ENCODE peak calls at places on chromosome 5, in ten cellular contexts. One of them, this sample, is unnamed.

GRCh38 chr5:124194282-124194681 is 552.2 kb downstream of the ZNF608 start:
- DNase-seq in A549: no peak
- DNase-seq in tibial artery: no peak
- DNase-seq in HCT116: no peak
- DNase-seq in fibroblast of lung: no peak
- DNase-seq in dorsolateral prefrontal cortex: no peak
- DNase-seq in AG04450: no peak
- DNase-seq in substantia nigra: no peak
- DNase-seq in CD8-positive, alpha-beta memory T cell: no peak
- DNase-seq in SK-N-SH: no peak
- DNase-seq in this sample: no peak

GRCh38 chr5:111668713-111669112 is 88.3 kb downstream of the NREP start:
- DNase-seq in A549: no peak
- DNase-seq in tibial artery: no peak
- DNase-seq in HCT116: no peak
- DNase-seq in fibroblast of lung: no peak
- DNase-seq in dorsolateral prefrontal cortex: no peak
- DNase-seq in AG04450: no peak
- DNase-seq in substantia nigra: no peak
- DNase-seq in CD8-positive, alpha-beta memory T cell: no peak
- DNase-seq in SK-N-SH: peak
- DNase-seq in this sample: no peak

GRCh38 chr5:167565555-167565954 is 725.9 kb upstream of the WWC1 start:
- DNase-seq in A549: peak
- DNase-seq in tibial artery: no peak
- DNase-seq in HCT116: no peak
- DNase-seq in fibroblast of lung: no peak
- DNase-seq in dorsolateral prefrontal cortex: no peak
- DNase-seq in AG04450: no peak
- DNase-seq in substantia nigra: no peak
- DNase-seq in CD8-positive, alpha-beta memory T cell: no peak
- DNase-seq in SK-N-SH: peak
- DNase-seq in this sample: peak

GRCh38 chr5:132265336-132266030 is 8.0 kb downstream of the PDLIM4 start:
- DNase-seq in A549: peak
- DNase-seq in tibial artery: peak
- DNase-seq in HCT116: no peak
- DNase-seq in fibroblast of lung: peak
- DNase-seq in dorsolateral prefrontal cortex: no peak
- DNase-seq in AG04450: peak
- DNase-seq in substantia nigra: no peak
- DNase-seq in CD8-positive, alpha-beta memory T cell: no peak
- DNase-seq in SK-N-SH: peak
- DNase-seq in this sample: peak

GRCh38 chr5:54325610-54326311 is 15.4 kb upstream of the ARL15 start:
- DNase-seq in A549: no peak
- DNase-seq in tibial artery: no peak
- DNase-seq in HCT116: no peak
- DNase-seq in fibroblast of lung: no peak
- DNase-seq in dorsolateral prefrontal cortex: no peak
- DNase-seq in AG04450: no peak
- DNase-seq in substantia nigra: no peak
- DNase-seq in CD8-positive, alpha-beta memory T cell: no peak
- DNase-seq in SK-N-SH: no peak
- DNase-seq in this sample: no peak

GRCh38 chr5:27316283-27316675 is 277.9 kb upstream of the CDH9 start:
- DNase-seq in A549: peak
- DNase-seq in tibial artery: no peak
- DNase-seq in HCT116: no peak
- DNase-seq in fibroblast of lung: peak
- DNase-seq in dorsolateral prefrontal cortex: no peak
- DNase-seq in AG04450: peak
- DNase-seq in substantia nigra: no peak
- DNase-seq in CD8-positive, alpha-beta memory T cell: no peak
- DNase-seq in SK-N-SH: no peak
- DNase-seq in this sample: no peak

GRCh38 chr5:172107606-172108005 is 80.4 kb downstream of the STK10 start:
- DNase-seq in A549: peak
- DNase-seq in tibial artery: no peak
- DNase-seq in HCT116: no peak
- DNase-seq in fibroblast of lung: peak
- DNase-seq in dorsolateral prefrontal cortex: no peak
- DNase-seq in AG04450: peak
- DNase-seq in substantia nigra: no peak
- DNase-seq in CD8-positive, alpha-beta memory T cell: no peak
- DNase-seq in SK-N-SH: no peak
- DNase-seq in this sample: no peak

GRCh38 chr5:148776780-148777179 is 49.6 kb upstream of the ADRB2 start:
- DNase-seq in A549: peak
- DNase-seq in tibial artery: no peak
- DNase-seq in HCT116: peak
- DNase-seq in fibroblast of lung: peak
- DNase-seq in dorsolateral prefrontal cortex: no peak
- DNase-seq in AG04450: peak
- DNase-seq in substantia nigra: no peak
- DNase-seq in CD8-positive, alpha-beta memory T cell: no peak
- DNase-seq in SK-N-SH: no peak
- DNase-seq in this sample: peak

GRCh38 chr5:172741206-172741582 is 29.8 kb downstream of the DUSP1 start:
- DNase-seq in A549: no peak
- DNase-seq in tibial artery: no peak
- DNase-seq in HCT116: no peak
- DNase-seq in fibroblast of lung: no peak
- DNase-seq in dorsolateral prefrontal cortex: no peak
- DNase-seq in AG04450: no peak
- DNase-seq in substantia nigra: no peak
- DNase-seq in CD8-positive, alpha-beta memory T cell: no peak
- DNase-seq in SK-N-SH: no peak
- DNase-seq in this sample: no peak

GRCh38 chr5:1511651-1512540 is 11.9 kb downstream of the LPCAT1 start:
- DNase-seq in A549: peak
- DNase-seq in tibial artery: peak
- DNase-seq in HCT116: peak
- DNase-seq in fibroblast of lung: peak
- DNase-seq in dorsolateral prefrontal cortex: peak
- DNase-seq in AG04450: no peak
- DNase-seq in substantia nigra: no peak
- DNase-seq in CD8-positive, alpha-beta memory T cell: peak
- DNase-seq in SK-N-SH: no peak
- DNase-seq in this sample: peak

GRCh38 chr5:115289104-115289503 is 7.3 kb downstream of the CCDC112 start:
- DNase-seq in A549: no peak
- DNase-seq in tibial artery: no peak
- DNase-seq in HCT116: no peak
- DNase-seq in fibroblast of lung: peak
- DNase-seq in dorsolateral prefrontal cortex: no peak
- DNase-seq in AG04450: no peak
- DNase-seq in substantia nigra: no peak
- DNase-seq in CD8-positive, alpha-beta memory T cell: no peak
- DNase-seq in SK-N-SH: no peak
- DNase-seq in this sample: no peak

GRCh38 chr5:154179846-154180710 is 10.5 kb upstream of the GALNT10 start:
- DNase-seq in A549: peak
- DNase-seq in tibial artery: no peak
- DNase-seq in HCT116: peak
- DNase-seq in fibroblast of lung: peak
- DNase-seq in dorsolateral prefrontal cortex: no peak
- DNase-seq in AG04450: peak
- DNase-seq in substantia nigra: peak
- DNase-seq in CD8-positive, alpha-beta memory T cell: no peak
- DNase-seq in SK-N-SH: peak
- DNase-seq in this sample: peak

GRCh38 chr5:74382864-74383618 is 257.5 kb downstream of the ENC1 start:
- DNase-seq in A549: no peak
- DNase-seq in tibial artery: no peak
- DNase-seq in HCT116: no peak
- DNase-seq in fibroblast of lung: peak
- DNase-seq in dorsolateral prefrontal cortex: no peak
- DNase-seq in AG04450: no peak
- DNase-seq in substantia nigra: no peak
- DNase-seq in CD8-positive, alpha-beta memory T cell: no peak
- DNase-seq in SK-N-SH: peak
- DNase-seq in this sample: no peak

GRCh38 chr5:154086641-154087040 is 47.9 kb downstream of the MFAP3 start:
- DNase-seq in A549: no peak
- DNase-seq in tibial artery: no peak
- DNase-seq in HCT116: no peak
- DNase-seq in fibroblast of lung: peak
- DNase-seq in dorsolateral prefrontal cortex: no peak
- DNase-seq in AG04450: no peak
- DNase-seq in substantia nigra: no peak
- DNase-seq in CD8-positive, alpha-beta memory T cell: no peak
- DNase-seq in SK-N-SH: no peak
- DNase-seq in this sample: no peak

GRCh38 chr5:171612749-171613148 is 172.9 kb upstream of the SMIM23 start:
- DNase-seq in A549: no peak
- DNase-seq in tibial artery: no peak
- DNase-seq in HCT116: no peak
- DNase-seq in fibroblast of lung: no peak
- DNase-seq in dorsolateral prefrontal cortex: no peak
- DNase-seq in AG04450: no peak
- DNase-seq in substantia nigra: no peak
- DNase-seq in CD8-positive, alpha-beta memory T cell: no peak
- DNase-seq in SK-N-SH: no peak
- DNase-seq in this sample: no peak

GRCh38 chr5:59893436-59894227 is at the start of gene PDE4D:
- DNase-seq in A549: peak
- DNase-seq in tibial artery: peak
- DNase-seq in HCT116: no peak
- DNase-seq in fibroblast of lung: peak
- DNase-seq in dorsolateral prefrontal cortex: peak
- DNase-seq in AG04450: no peak
- DNase-seq in substantia nigra: peak
- DNase-seq in CD8-positive, alpha-beta memory T cell: no peak
- DNase-seq in SK-N-SH: peak
- DNase-seq in this sample: peak

GRCh38 chr5:126830061-126830460 is 53.1 kb downstream of the LMNB1 start:
- DNase-seq in A549: no peak
- DNase-seq in tibial artery: no peak
- DNase-seq in HCT116: no peak
- DNase-seq in fibroblast of lung: no peak
- DNase-seq in dorsolateral prefrontal cortex: no peak
- DNase-seq in AG04450: no peak
- DNase-seq in substantia nigra: no peak
- DNase-seq in CD8-positive, alpha-beta memory T cell: no peak
- DNase-seq in SK-N-SH: no peak
- DNase-seq in this sample: no peak
- H3K27ac ChIP-seq in A549: no peak
- H3K27ac ChIP-seq in tibial artery: no peak
- H3K27ac ChIP-seq in HCT116: no peak
- H3K27ac ChIP-seq in fibroblast of lung: no peak
- H3K27ac ChIP-seq in dorsolateral prefrontal cortex: no peak
- H3K27ac ChIP-seq in AG04450: no peak
- H3K27ac ChIP-seq in substantia nigra: no peak
- H3K27ac ChIP-seq in CD8-positive, alpha-beta memory T cell: no peak
- H3K27ac ChIP-seq in SK-N-SH: no peak
- H3K27ac ChIP-seq in this sample: no peak

GRCh38 chr5:158283341-158283740 is 424.4 kb upstream of the CLINT1 start:
- DNase-seq in A549: no peak
- DNase-seq in tibial artery: no peak
- DNase-seq in HCT116: no peak
- DNase-seq in fibroblast of lung: no peak
- DNase-seq in dorsolateral prefrontal cortex: no peak
- DNase-seq in AG04450: no peak
- DNase-seq in substantia nigra: no peak
- DNase-seq in CD8-positive, alpha-beta memory T cell: no peak
- DNase-seq in SK-N-SH: no peak
- DNase-seq in this sample: no peak
- H3K27ac ChIP-seq in A549: no peak
- H3K27ac ChIP-seq in tibial artery: no peak
- H3K27ac ChIP-seq in HCT116: no peak
- H3K27ac ChIP-seq in fibroblast of lung: no peak
- H3K27ac ChIP-seq in dorsolateral prefrontal cortex: no peak
- H3K27ac ChIP-seq in AG04450: no peak
- H3K27ac ChIP-seq in substantia nigra: no peak
- H3K27ac ChIP-seq in CD8-positive, alpha-beta memory T cell: no peak
- H3K27ac ChIP-seq in SK-N-SH: no peak
- H3K27ac ChIP-seq in this sample: no peak

DNA sequence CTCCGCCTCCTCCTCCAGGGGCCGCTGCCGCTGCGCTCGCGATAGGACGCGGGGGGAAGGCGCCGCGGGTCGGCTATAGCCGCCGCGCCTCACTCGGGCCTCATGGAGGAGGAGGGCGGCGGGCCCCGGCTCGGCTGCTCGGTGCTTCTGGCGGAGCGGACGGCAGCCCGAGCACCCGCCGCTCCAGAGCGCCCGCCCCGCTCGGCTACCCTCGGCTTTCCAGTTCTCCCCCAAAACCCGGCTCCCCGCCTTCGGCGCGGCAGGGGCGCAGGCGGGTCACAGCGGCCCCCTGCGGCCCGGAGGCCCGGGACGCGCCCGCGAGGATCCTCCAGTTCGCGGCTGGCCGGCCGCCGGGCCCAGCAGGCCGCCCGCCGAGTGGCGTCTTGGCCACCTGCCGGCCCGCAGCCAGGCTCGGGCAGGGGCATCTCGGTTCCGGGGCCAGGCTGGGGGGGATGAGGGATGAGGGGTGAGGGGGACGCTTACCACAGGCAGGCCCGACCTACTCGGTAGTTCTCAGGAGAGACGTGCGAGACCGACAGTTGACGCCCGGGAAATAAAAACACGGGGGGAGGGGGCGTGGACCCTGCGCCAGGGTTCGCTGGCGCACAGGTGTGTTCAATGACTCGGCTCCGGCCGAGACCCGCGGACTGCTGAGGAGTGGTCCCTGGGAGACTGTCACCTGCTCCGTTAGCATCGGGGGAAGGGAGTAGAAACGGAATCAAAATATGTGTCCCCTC is at the start of gene PAIP1:
- DNase-seq in A549: peak
- DNase-seq in tibial artery: peak
- DNase-seq in HCT116: peak
- DNase-seq in fibroblast of lung: peak
- DNase-seq in dorsolateral prefrontal cortex: peak
- DNase-seq in AG04450: peak
- DNase-seq in substantia nigra: peak
- DNase-seq in CD8-positive, alpha-beta memory T cell: peak
- DNase-seq in SK-N-SH: peak
- DNase-seq in this sample: peak
- H3K27ac ChIP-seq in A549: peak
- H3K27ac ChIP-seq in tibial artery: peak
- H3K27ac ChIP-seq in HCT116: peak
- H3K27ac ChIP-seq in fibroblast of lung: peak
- H3K27ac ChIP-seq in dorsolateral prefrontal cortex: peak
- H3K27ac ChIP-seq in AG04450: peak
- H3K27ac ChIP-seq in substantia nigra: peak
- H3K27ac ChIP-seq in CD8-positive, alpha-beta memory T cell: peak
- H3K27ac ChIP-seq in SK-N-SH: peak
- H3K27ac ChIP-seq in this sample: peak

DNA sequence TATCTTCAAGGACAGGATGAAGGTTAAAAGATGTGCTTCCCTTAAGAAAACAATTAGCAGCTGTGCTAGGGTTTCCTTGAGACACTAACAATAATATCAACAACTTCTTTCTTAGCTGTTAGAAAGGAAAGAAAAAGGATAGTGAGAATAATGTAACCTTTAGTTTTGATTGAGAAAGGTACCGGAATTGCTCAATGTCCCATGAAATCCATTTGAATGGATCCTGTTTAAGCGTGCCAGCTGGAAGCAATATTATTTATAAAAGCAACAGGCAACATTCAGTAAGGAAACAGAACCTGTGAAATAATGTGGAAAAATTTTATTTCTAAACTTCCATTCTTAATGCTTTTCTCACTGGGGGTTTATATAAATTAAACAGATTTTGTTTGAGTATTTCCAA is 120.9 kb downstream of the CCDC192 start:
- DNase-seq in A549: no peak
- DNase-seq in tibial artery: no peak
- DNase-seq in HCT116: no peak
- DNase-seq in fibroblast of lung: no peak
- DNase-seq in dorsolateral prefrontal cortex: no peak
- DNase-seq in AG04450: no peak
- DNase-seq in substantia nigra: no peak
- DNase-seq in CD8-positive, alpha-beta memory T cell: no peak
- DNase-seq in SK-N-SH: no peak
- DNase-seq in this sample: no peak
- H3K27ac ChIP-seq in A549: no peak
- H3K27ac ChIP-seq in tibial artery: no peak
- H3K27ac ChIP-seq in HCT116: no peak
- H3K27ac ChIP-seq in fibroblast of lung: no peak
- H3K27ac ChIP-seq in dorsolateral prefrontal cortex: no peak
- H3K27ac ChIP-seq in AG04450: no peak
- H3K27ac ChIP-seq in substantia nigra: no peak
- H3K27ac ChIP-seq in CD8-positive, alpha-beta memory T cell: no peak
- H3K27ac ChIP-seq in SK-N-SH: no peak
- H3K27ac ChIP-seq in this sample: no peak